ENCODE peak calls at places on chromosomes 6 and 20, in five cellular contexts. One of them, this sample, is unnamed.

GRCh38 chr6:163641706-163642105 is 227.2 kb downstream of the QKI start:
- DNase-seq in GM12878: no peak
- DNase-seq in H1: no peak
- DNase-seq in A549: no peak
- DNase-seq in HepG2: no peak
- DNase-seq in this sample: no peak

GRCh38 chr6:148885154-148885870 is 138.5 kb downstream of the UST start:
- DNase-seq in A549: no peak
- DNase-seq in GM12878: no peak
- DNase-seq in H1: no peak
- DNase-seq in HepG2: no peak
- DNase-seq in this sample: no peak

GRCh38 chr6:109695468-109695867 is 4.4 kb downstream of the FIG4 start:
- DNase-seq in A549: peak; percentile 24
- DNase-seq in H1: no peak
- DNase-seq in HepG2: peak; percentile 41
- DNase-seq in GM12878: no peak
- DNase-seq in this sample: no peak

GRCh38 chr20:17621229-17621968 is 51.5 kb downstream of the DSTN start:
- DNase-seq in H1: no peak
- DNase-seq in HepG2: no peak
- DNase-seq in A549: no peak
- DNase-seq in GM12878: no peak
- DNase-seq in this sample: no peak

GRCh38 chr6:1306133-1306532 is 5.8 kb upstream of the FOXQ1 start:
- DNase-seq in GM12878: no peak
- DNase-seq in HepG2: no peak
- DNase-seq in A549: no peak
- DNase-seq in H1: no peak
- DNase-seq in this sample: no peak

GRCh38 chr6:999552-999951 is 306.6 kb upstream of the EXOC2 start:
- DNase-seq in A549: no peak
- DNase-seq in HepG2: peak; percentile 57
- DNase-seq in GM12878: no peak
- DNase-seq in H1: no peak
- DNase-seq in this sample: no peak

GRCh38 chr6:123016431-123017110 is 20.5 kb downstream of the CLVS2 start:
- DNase-seq in GM12878: no peak
- DNase-seq in A549: no peak
- DNase-seq in HepG2: no peak
- DNase-seq in H1: no peak
- DNase-seq in this sample: no peak

GRCh38 chr6:28266962-28267694 is at the start of gene ZSCAN26:
- DNase-seq in A549: peak; percentile 91
- DNase-seq in GM12878: peak; percentile 70
- DNase-seq in H1: peak; percentile 92
- DNase-seq in HepG2: peak; percentile 83
- DNase-seq in this sample: peak; percentile 85

GRCh38 chr6:12304487-12304886 is 14.3 kb downstream of the EDN1 start:
- DNase-seq in H1: no peak
- DNase-seq in HepG2: no peak
- DNase-seq in A549: no peak
- DNase-seq in GM12878: no peak
- DNase-seq in this sample: no peak

GRCh38 chr6:39929733-39930461 is 4.4 kb downstream of the MOCS1 start:
- DNase-seq in HepG2: peak; percentile 26
- DNase-seq in H1: no peak
- DNase-seq in GM12878: no peak
- DNase-seq in A549: no peak
- DNase-seq in this sample: no peak

GRCh38 chr20:14879020-14879697 is 541.7 kb upstream of the FLRT3 start:
- DNase-seq in H1: no peak
- DNase-seq in GM12878: no peak
- DNase-seq in A549: peak; percentile 91
- DNase-seq in HepG2: peak; percentile 83
- DNase-seq in this sample: no peak

GRCh38 chr6:55276745-55277627 is 50.3 kb upstream of the GFRAL start:
- DNase-seq in H1: peak; percentile 50
- DNase-seq in HepG2: peak; percentile 71
- DNase-seq in A549: peak; percentile 74
- DNase-seq in GM12878: no peak
- DNase-seq in this sample: peak; percentile 9
- TF ChIP-seq KDM1A in H1: no peak
- TF ChIP-seq KDM1A in HepG2: no peak
- TF ChIP-seq KDM1A in A549: no peak
- TF ChIP-seq KDM1A in GM12878: no peak
- TF ChIP-seq KDM1A in this sample: no peak

GRCh38 chr6:22412994-22413393 is 116.2 kb upstream of the PRL start:
- DNase-seq in HepG2: no peak
- DNase-seq in A549: no peak
- DNase-seq in GM12878: no peak
- DNase-seq in H1: no peak
- DNase-seq in this sample: no peak
- TF ChIP-seq HDAC2 in HepG2: no peak
- TF ChIP-seq HDAC2 in A549: no peak
- TF ChIP-seq HDAC2 in GM12878: no peak
- TF ChIP-seq HDAC2 in H1: no peak
- TF ChIP-seq HDAC2 in this sample: no peak

GRCh38 chr20:57276221-57276620 is 9.8 kb upstream of the BMP7 start:
- DNase-seq in HepG2: no peak
- DNase-seq in GM12878: no peak
- DNase-seq in H1: no peak
- DNase-seq in A549: no peak
- DNase-seq in this sample: no peak

GRCh38 chr20:57274846-57275245 is 8.4 kb upstream of the BMP7 start:
- DNase-seq in H1: no peak
- DNase-seq in HepG2: no peak
- DNase-seq in GM12878: no peak
- DNase-seq in A549: no peak
- DNase-seq in this sample: no peak

GRCh38 chr20:57275813-57276212 is 9.4 kb upstream of the BMP7 start:
- DNase-seq in HepG2: no peak
- DNase-seq in H1: no peak
- DNase-seq in GM12878: no peak
- DNase-seq in A549: no peak
- DNase-seq in this sample: no peak

GRCh38 chr20:57274299-57274698 is 7.9 kb upstream of the BMP7 start:
- DNase-seq in H1: no peak
- DNase-seq in GM12878: no peak
- DNase-seq in A549: no peak
- DNase-seq in HepG2: no peak
- DNase-seq in this sample: no peak

DNA sequence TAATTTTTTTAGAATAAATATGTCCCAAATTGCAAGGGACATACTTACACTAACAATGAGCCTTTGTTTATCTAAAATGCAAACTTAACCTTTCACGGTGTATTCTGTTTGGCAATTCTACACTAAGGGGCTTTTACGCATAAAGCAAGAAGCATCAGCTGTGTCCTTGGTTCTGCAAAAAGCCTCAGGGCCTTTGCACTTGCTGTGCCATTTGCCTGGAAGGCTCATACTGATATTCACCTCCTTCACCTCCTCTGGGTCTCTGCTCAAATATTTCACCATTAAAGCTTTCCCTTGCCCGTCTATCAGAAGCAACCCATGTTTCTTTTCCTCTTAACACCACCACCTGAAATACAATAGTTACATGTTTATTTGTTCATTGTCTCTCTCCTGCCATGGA is 8.9 kb upstream of the BMP7 start:
- DNase-seq in A549: no peak
- DNase-seq in HepG2: no peak
- DNase-seq in H1: no peak
- DNase-seq in GM12878: no peak
- DNase-seq in this sample: no peak
- TF ChIP-seq KDM1A in A549: no peak
- TF ChIP-seq KDM1A in HepG2: no peak
- TF ChIP-seq KDM1A in H1: no peak
- TF ChIP-seq KDM1A in GM12878: no peak
- TF ChIP-seq KDM1A in this sample: no peak

GRCh38 chr6:88174906-88175305 is 8.8 kb upstream of the CNR1 start:
- DNase-seq in GM12878: no peak
- DNase-seq in HepG2: no peak
- DNase-seq in H1: no peak
- DNase-seq in A549: no peak
- DNase-seq in this sample: no peak

GRCh38 chr6:88179692-88180091 is 13.5 kb upstream of the CNR1 start:
- DNase-seq in GM12878: peak; percentile 66
- DNase-seq in A549: no peak
- DNase-seq in H1: no peak
- DNase-seq in HepG2: no peak
- DNase-seq in this sample: no peak

GRCh38 chr6:88183503-88183902 is 17.4 kb upstream of the CNR1 start:
- DNase-seq in GM12878: no peak
- DNase-seq in HepG2: no peak
- DNase-seq in H1: no peak
- DNase-seq in A549: no peak
- DNase-seq in this sample: no peak

GRCh38 chr6:88177961-88178464 is 11.9 kb upstream of the CNR1 start:
- DNase-seq in H1: no peak
- DNase-seq in A549: peak; percentile 56
- DNase-seq in GM12878: peak; percentile 32
- DNase-seq in HepG2: peak; percentile 44
- DNase-seq in this sample: no peak
- TF ChIP-seq HDAC2 in H1: no peak
- TF ChIP-seq HDAC2 in A549: no peak
- TF ChIP-seq HDAC2 in GM12878: no peak
- TF ChIP-seq HDAC2 in HepG2: no peak
- TF ChIP-seq HDAC2 in this sample: no peak

GRCh38 chr6:158022749-158023596 is 41.3 kb downstream of the SYNJ2 start:
- DNase-seq in GM12878: no peak
- DNase-seq in A549: no peak
- DNase-seq in H1: no peak
- DNase-seq in HepG2: no peak
- DNase-seq in this sample: no peak
- TF ChIP-seq KDM1A in GM12878: no peak
- TF ChIP-seq KDM1A in A549: no peak
- TF ChIP-seq KDM1A in H1: no peak
- TF ChIP-seq KDM1A in HepG2: no peak
- TF ChIP-seq KDM1A in this sample: no peak

GRCh38 chr20:48096957-48097890 is 311.9 kb upstream of the SULF2 start:
- DNase-seq in H1: no peak
- DNase-seq in GM12878: no peak
- DNase-seq in HepG2: no peak
- DNase-seq in A549: no peak
- DNase-seq in this sample: peak; percentile 78
- TF ChIP-seq HDAC2 in H1: no peak
- TF ChIP-seq HDAC2 in GM12878: no peak
- TF ChIP-seq HDAC2 in HepG2: no peak
- TF ChIP-seq HDAC2 in A549: no peak
- TF ChIP-seq HDAC2 in this sample: no peak

GRCh38 chr6:113644861-113645575 is 212.1 kb upstream of the MARCKS start:
- DNase-seq in GM12878: peak; percentile 87
- DNase-seq in H1: no peak
- DNase-seq in A549: no peak
- DNase-seq in HepG2: peak; percentile 31
- DNase-seq in this sample: no peak
- TF ChIP-seq KDM1A in GM12878: no peak
- TF ChIP-seq KDM1A in H1: no peak
- TF ChIP-seq KDM1A in A549: no peak
- TF ChIP-seq KDM1A in HepG2: no peak
- TF ChIP-seq KDM1A in this sample: no peak

This sample was measured in K562.